ENCODE peak calls at places on chromosomes 12 and 14, in six cellular contexts. W, Y, S, X, C and D are unnamed samples.

GRCh38 chr14:99737451-99737951 is 53.4 kb downstream of the CYP46A1 start:
- DNase-seq in W (no peak), Y (no peak), S (no peak), X (no peak), C (no peak), D (no peak)

GRCh38 chr12:27542628-27543027 is 18.6 kb downstream of the PPFIBP1 start:
- DNase-seq in W (no peak), Y (no peak), S (peak), X (no peak), C (peak), D (peak)

GRCh38 chr12:107702106-107702505 is 16.5 kb downstream of the PWP1 start:
- DNase-seq in W (no peak), Y (no peak), S (no peak), X (no peak), C (no peak), D (no peak)

GRCh38 chr12:90945070-90945649 is 9.8 kb downstream of the CCER1 start:
- DNase-seq in W (no peak), Y (no peak), S (peak), X (no peak), C (peak), D (no peak)

GRCh38 chr12:131210506-131211278 is 257.0 kb downstream of the ADGRD1 start:
- DNase-seq in W (peak), Y (no peak), S (no peak), X (no peak), C (no peak), D (peak)

GRCh38 chr14:39175445-39176262 is 600 bp downstream of the PNN start:
- DNase-seq in W (peak), Y (no peak), S (peak), X (no peak), C (no peak), D (peak)

GRCh38 chr14:100639280-100639679 is 52.1 kb upstream of the BEGAIN start:
- DNase-seq in W (no peak), Y (no peak), S (no peak), X (no peak), C (no peak), D (no peak)

GRCh38 chr12:64733857-64734256 is 25.3 kb downstream of the GNS start:
- DNase-seq in W (no peak), Y (no peak), S (no peak), X (no peak), C (no peak), D (no peak)

GRCh38 chr14:22407033-22407432 is 182.0 kb downstream of the DAD1 start:
- DNase-seq in W (no peak), Y (no peak), S (no peak), X (no peak), C (no peak), D (no peak)

GRCh38 chr12:23133471-23133870 is 508.5 kb downstream of the ETNK1 start:
- DNase-seq in W (no peak), Y (no peak), S (no peak), X (no peak), C (no peak), D (no peak)

GRCh38 chr14:22545842-22546721 is 42.9 kb downstream of the DAD1 start:
- DNase-seq in W (no peak), Y (no peak), S (peak), X (no peak), C (peak), D (peak)

GRCh38 chr12:120290541-120291312 is 976 bp downstream of the RNU4-2 start:
- DNase-seq in W (peak), Y (peak), S (no peak), X (no peak), C (no peak), D (peak)

GRCh38 chr14:103624860-103625259 is 4.2 kb upstream of the KLC1 start:
- DNase-seq in W (peak), Y (no peak), S (peak), X (no peak), C (peak), D (peak)

GRCh38 chr12:84585996-84586395 is 326.6 kb downstream of the SLC6A15 start:
- DNase-seq in W (no peak), Y (no peak), S (peak), X (no peak), C (no peak), D (no peak)

GRCh38 chr12:1820191-1820599 is at the start of gene LRTM2:
- DNase-seq in W (no peak), Y (no peak), S (no peak), X (no peak), C (peak), D (no peak)

GRCh38 chr14:91395466-91395865 is 22.2 kb downstream of the CCDC88C start:
- DNase-seq in W (no peak), Y (peak), S (no peak), X (no peak), C (no peak), D (no peak)
- H3K4ac ChIP-seq in W (peak), Y (no peak), S (no peak), X (no peak), C (no peak), D (no peak)

DNA sequence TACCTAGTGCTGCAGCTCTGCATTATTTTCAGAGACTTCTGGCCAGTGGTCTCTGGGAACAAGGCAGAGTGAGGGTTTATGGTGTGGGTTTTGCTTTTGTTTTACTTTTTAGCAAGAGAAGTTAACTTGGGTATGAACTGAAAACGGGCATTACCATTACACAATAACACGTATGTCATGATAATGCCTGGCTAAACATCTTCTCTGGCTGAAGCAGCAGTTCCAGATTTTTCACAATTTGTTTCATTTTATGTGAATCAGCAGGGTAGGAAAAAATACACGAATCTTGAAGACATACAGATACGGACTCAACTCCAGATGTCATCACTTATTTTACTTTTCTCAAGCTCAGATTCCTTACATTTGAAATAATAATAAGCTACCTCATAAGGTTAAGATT is 2.5 kb upstream of the PCNX4 start:
- DNase-seq in W (no peak), Y (no peak), S (no peak), X (no peak), C (no peak), D (no peak)
- H3K4ac ChIP-seq in W (no peak), Y (no peak), S (no peak), X (no peak), C (no peak), D (no peak)

DNA sequence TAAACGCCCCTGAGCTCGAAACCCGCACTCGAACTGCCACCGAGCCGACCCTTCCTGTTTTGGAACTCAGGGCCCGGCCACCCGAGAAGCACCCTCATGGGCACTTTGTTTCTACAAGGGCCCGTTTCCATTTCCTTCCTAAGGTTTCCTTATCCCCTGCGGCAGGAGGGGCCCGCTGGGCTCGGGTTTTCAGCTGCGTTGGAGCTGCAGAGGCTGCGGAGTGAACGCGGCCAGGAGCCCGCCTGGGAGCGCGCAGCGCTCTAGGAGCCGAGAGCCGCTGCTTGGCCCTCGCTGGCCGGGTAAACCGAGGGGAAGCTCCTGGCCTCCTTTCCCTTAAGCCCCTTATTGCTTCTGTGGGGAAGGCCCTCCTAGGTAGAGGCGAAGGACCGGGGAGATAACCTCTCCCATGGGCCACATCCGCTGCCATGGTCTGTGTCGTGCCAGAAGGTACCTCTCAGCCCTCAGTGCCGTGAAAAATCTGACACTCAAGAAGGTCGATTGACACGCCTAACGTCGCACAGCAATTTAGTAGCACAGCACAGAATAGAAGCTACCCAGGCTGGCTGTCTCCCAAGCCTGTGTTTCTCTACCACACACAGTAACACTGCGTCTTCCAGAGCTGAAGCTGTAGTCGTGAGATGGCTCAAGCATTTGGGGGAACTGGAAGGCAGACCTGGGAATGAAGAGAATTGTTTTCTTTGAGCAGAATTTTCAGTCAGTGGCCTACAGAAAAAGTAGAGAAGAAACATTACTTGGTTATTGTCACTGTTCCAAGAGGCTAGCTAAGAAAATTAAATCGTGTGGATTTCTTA is 12.9 kb upstream of the CALM1 start:
- DNase-seq in W (peak), Y (peak), S (peak), X (peak), C (peak), D (peak)
- H3K4ac ChIP-seq in W (no peak), Y (peak), S (peak), X (no peak), C (peak), D (no peak)

GRCh38 chr12:30304528-30304927 is 391.1 kb downstream of the IPO8 start:
- DNase-seq in W (no peak), Y (no peak), S (no peak), X (no peak), C (no peak), D (peak)

DNA sequence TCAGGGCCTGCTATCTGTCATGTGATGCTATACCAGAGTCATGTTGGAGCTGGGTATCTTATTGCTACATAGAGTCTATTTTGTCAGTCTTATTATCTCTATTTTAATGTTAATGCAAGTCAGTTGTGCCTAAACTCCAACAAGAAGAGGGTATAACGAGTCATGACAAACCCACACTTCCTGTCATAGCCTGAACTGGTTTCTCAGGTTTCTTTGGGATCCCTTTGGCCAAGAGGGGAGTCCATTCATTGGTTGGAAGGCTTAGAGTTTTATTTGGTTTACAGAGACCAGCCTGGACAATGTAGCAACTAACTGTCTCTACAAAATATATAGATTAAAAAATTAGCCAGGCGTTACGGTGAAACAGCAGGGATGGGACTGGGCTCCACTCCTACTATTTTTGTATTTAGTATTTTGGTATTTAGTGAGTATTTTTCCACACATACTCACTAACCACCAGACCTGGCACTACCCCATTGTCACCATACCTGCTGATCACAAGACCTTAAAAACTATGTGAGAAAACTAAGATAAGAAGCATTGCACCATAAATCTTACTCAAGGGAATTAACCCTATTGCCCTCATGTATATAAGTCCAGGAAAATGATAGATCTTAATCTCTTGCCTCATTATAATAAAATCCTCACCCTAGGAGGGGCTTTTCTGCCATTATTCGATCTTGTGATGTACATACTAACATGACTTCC is 387.5 kb downstream of the IPO8 start:
- DNase-seq in W (no peak), Y (no peak), S (no peak), X (no peak), C (no peak), D (no peak)
- H3K4ac ChIP-seq in W (no peak), Y (no peak), S (no peak), X (no peak), C (no peak), D (no peak)

DNA sequence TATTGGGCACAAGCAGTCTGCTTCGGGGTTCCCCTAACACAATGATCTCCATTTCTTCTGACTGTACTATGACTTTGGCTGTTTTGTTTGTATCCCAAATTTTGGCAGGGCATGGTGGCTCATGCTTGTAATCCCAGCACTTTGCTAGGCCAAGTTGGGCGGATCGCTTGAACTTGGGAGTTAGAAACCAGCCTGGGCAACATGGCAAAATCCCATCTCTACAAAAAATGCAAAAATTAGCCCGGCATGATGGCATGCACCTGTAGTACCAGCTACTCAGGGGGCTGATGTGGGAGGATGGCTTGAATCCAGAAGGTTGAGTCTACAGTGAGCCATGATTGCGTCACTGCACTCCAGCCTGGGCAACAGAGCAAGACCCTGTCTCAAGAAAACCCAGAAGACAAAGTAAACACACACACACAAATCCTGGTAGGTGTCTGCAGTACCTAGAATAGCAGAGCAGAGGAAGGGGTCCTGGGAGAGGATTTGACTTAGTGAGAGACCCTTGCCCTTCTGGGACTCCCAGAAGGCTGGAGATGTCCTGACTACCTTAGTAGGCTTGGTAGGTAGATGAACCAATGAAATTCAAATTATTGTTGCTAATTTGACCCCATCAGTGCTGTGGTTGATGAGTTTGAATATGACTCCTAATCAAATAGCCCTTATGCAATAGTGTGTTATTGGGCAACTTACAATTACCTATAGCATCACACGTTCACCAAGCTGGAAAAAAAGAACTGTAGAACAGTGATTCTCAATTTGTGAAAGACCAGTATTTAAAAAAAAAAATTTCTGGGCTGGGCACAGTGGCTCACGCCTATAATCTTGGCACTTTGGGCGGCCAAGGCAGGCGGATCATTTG is 6.8 kb upstream of the AEBP2 start:
- DNase-seq in W (no peak), Y (no peak), S (no peak), X (no peak), C (no peak), D (no peak)
- H3K4ac ChIP-seq in W (peak), Y (peak), S (peak), X (no peak), C (peak), D (peak)

GRCh38 chr12:49808686-49809368 is 19.4 kb downstream of the NCKAP5L start:
- DNase-seq in W (no peak), Y (no peak), S (peak), X (no peak), C (peak), D (peak)
- H3K4ac ChIP-seq in W (no peak), Y (peak), S (no peak), X (peak), C (peak), D (no peak)

GRCh38 chr12:117028254-117028653 is 71.0 kb downstream of the TESC start:
- DNase-seq in W (peak), Y (no peak), S (no peak), X (no peak), C (no peak), D (no peak)
- H3K4ac ChIP-seq in W (no peak), Y (no peak), S (no peak), X (no peak), C (no peak), D (no peak)